ENCODE peak calls at places on chromosomes 6 and 20, in four cellular contexts. X, S, A and V are unnamed samples.

GRCh38 chr6:20605581-20605980 is 71.3 kb downstream of the CDKAL1 start:
- DNase-seq in X (no peak), S (no peak), A (no peak), V (no peak)

GRCh38 chr20:51206032-51206662 is 183.2 kb upstream of the KCNG1 start:
- DNase-seq in S (peak; percentile 21), A (no peak), X (no peak), V (no peak)

GRCh38 chr20:53030061-53030460 is 57.9 kb downstream of the TSHZ2 start:
- DNase-seq in S (no peak), X (no peak), A (no peak), V (no peak)

GRCh38 chr20:51354191-51354768 is 188.2 kb downstream of the NFATC2 start:
- DNase-seq in S (no peak), A (no peak), X (no peak), V (peak; percentile 67)

GRCh38 chr6:107329063-107329462 is 130.3 kb downstream of the PDSS2 start:
- DNase-seq in A (no peak), S (no peak), X (no peak), V (no peak)

GRCh38 chr6:153503810-153504209 is 372.7 kb upstream of the RGS17 start:
- DNase-seq in S (peak; percentile 32), X (no peak), A (peak; percentile 7), V (no peak)

GRCh38 chr6:83709748-83710050 is 798 bp upstream of the SNAP91 start:
- DNase-seq in S (no peak), X (no peak), A (no peak), V (no peak)

GRCh38 chr20:47925603-47926002 is 140.3 kb upstream of the SULF2 start:
- DNase-seq in A (no peak), X (no peak), S (no peak), V (no peak)

GRCh38 chr20:19975901-19976300 is 41.3 kb upstream of the NAA20 start:
- DNase-seq in S (no peak), X (no peak), A (no peak), V (peak; percentile 45)

GRCh38 chr20:21046413-21047070 is 59.6 kb downstream of the LINC00237 start:
- DNase-seq in X (no peak), A (no peak), S (no peak), V (no peak)

GRCh38 chr6:128725271-128726233 is 157.4 kb upstream of the LAMA2 start:
- DNase-seq in X (peak; percentile 48), A (peak; percentile 57), S (peak; percentile 41), V (peak; percentile 81)

GRCh38 chr6:108798672-108799355 is 49.4 kb upstream of the ARMC2 start:
- DNase-seq in S (no peak), A (peak; percentile 22), X (no peak), V (no peak)

GRCh38 chr6:122610690-122611455 is 668 bp downstream of the PKIB start:
- DNase-seq in A (no peak), S (peak; percentile 66), X (no peak), V (peak; percentile 17)

GRCh38 chr6:90537027-90537426 is 49.8 kb downstream of the MAP3K7 start:
- DNase-seq in A (no peak), X (no peak), S (no peak), V (peak; percentile 65)

DNA sequence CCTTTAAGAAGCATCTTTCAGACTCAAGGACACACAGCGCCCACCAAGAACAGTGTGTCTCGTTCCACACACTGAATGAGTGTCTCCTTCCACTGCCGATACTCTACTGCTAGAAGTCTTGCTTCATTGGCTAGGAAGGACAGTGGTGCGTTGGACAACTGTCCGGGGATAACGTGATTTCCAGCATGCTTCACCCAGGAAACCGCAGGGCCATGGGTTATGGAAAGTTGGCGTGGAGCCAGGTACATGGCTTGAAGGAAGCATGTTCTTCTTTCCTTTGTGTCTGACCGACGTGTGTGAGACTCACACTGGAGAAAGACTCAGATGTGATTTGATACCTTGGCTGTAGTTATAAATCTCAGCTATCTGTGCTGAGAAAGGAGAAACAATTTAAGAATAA is 73.2 kb downstream of the SMOC2 start:
- DNase-seq in X (peak; percentile 83), S (no peak), A (peak; percentile 23), V (no peak)
- H3K4me1 ChIP-seq in X (peaks cover 14% of the 10 kb centered on the region), S (no peaks in the 10 kb centered on the region), A (no peaks in the 10 kb centered on the region), V (peaks cover 6% of the 10 kb centered on the region)

DNA sequence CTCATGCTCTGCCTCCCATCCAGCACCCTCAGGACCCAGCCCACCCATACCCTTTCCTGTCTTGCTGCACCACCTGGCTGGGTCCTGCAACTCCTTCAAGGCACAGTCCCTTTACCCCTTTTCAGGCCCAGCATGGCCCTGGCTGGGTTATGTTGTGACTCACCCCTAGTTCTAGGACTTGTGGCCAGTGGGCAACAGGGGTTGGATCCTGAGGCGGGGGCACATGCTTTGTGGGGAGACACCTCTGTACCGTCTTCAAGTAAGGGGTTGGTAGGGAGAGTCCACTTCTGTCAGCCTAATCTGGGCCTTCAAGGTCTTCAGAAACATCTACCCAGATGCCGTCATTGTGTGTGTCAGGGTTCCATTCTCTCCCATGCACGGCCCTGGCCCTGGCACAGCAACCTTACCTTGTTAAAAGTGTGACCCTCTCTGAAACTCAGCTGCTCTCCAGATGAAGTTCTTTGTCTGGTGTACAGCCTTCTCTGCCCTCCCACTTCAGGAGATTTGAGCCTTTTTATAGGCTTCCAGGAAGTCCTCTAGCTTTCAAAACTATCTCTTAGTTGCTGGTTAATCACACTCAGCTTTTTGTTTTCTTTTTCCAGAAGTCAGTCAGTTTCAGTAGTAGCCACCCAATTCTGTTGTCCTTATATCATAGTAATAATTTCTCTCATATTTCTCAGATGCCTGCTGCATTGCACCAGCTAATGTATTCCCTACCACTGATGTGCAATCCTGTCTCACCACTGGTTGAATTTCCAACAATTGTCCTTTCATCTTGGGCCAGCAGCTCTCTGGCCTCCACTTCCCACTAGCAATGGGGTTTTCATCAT is 107.3 kb downstream of the NRN1 start:
- DNase-seq in S (no peak), A (no peak), X (no peak), V (no peak)
- H3K4me1 ChIP-seq in S (no peaks in the 10 kb centered on the region), A (no peaks in the 10 kb centered on the region), X (no peaks in the 10 kb centered on the region), V (no peaks in the 10 kb centered on the region)

DNA sequence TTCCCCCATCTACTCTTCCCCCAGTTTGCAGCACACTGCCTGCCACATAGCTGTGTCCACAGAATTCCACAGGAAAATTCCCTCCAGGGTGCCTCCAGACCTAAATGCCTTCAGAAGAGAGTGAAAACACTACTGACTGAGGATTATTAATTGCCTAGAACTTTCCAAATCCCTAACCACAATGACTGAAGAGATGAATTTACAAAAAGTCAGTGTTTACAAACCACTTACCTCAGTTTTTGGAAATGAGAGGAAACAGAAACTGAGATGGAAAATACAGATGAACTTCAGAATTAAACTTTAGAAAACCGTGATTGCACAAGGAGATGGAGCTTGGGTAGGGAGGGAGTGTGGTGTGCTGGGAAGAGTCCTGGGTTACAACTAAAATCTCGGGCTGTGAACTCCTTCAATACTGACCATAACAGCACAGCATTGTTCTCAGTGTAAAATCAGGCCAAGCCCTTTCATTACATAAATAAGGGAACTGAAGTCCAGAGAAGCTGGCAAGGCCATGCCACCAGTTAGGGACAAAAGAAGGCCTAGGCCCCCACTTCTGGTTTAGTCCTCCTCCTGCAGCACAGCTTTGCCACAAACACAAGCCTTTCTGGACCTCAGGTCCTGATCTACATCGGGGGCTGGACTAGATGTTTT is 4.1 kb downstream of the ELMO2 start:
- DNase-seq in X (no peak), S (no peak), A (no peak), V (peak; percentile 36)
- H3K4me1 ChIP-seq in X (peaks cover 24% of the 10 kb centered on the region), S (peaks cover 12% of the 10 kb centered on the region), A (peaks cover 28% of the 10 kb centered on the region), V (peaks cover 58% of the 10 kb centered on the region)

DNA sequence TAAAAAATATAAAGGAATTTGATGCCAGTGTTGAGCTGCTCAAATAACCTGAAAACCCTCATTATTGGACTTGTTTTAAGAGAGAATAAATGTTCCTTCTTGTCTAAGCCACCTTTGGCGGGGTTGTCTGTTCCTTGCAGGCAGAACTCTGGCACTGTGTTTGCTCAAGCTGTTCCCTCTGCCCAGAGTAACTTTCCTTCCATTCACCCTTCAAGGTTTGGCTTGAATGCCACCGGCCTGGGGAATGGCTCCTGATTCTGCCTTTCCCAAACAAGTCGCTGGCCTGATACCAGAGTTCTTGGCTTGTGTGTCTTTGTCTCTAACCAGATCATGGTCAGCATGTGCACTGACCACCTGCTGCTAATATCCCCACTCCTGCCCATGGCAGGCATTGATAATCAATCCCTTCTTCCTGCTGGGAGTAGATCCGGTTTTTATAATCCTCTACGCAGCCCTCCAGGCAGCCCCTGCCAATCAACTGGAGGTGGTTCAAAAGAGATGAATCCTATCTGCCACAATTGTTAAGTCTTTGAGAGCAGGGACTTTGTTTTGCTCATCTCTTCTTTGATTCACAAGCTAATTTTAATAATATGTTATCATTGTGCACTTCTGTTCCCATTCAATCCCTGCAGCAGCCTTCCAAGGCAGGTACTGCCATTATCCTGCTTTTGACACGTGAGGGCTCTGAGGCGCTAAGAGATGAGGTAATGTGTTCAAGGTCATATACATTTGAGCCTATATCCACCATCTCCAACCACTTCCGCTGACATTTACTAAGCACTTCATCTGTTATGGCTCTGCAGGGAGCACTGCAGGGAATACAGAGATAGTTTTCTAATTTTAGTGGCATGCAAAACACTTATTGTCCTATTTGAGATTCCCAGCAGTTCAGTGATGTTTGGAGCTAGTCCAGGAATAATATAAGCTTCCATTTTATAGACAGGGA is 3.1 kb upstream of the CCM2L start:
- DNase-seq in S (no peak), A (no peak), X (no peak), V (no peak)
- H3K4me1 ChIP-seq in S (no peaks in the 10 kb centered on the region), A (peaks cover 7% of the 10 kb centered on the region), X (no peaks in the 10 kb centered on the region), V (no peaks in the 10 kb centered on the region)

DNA sequence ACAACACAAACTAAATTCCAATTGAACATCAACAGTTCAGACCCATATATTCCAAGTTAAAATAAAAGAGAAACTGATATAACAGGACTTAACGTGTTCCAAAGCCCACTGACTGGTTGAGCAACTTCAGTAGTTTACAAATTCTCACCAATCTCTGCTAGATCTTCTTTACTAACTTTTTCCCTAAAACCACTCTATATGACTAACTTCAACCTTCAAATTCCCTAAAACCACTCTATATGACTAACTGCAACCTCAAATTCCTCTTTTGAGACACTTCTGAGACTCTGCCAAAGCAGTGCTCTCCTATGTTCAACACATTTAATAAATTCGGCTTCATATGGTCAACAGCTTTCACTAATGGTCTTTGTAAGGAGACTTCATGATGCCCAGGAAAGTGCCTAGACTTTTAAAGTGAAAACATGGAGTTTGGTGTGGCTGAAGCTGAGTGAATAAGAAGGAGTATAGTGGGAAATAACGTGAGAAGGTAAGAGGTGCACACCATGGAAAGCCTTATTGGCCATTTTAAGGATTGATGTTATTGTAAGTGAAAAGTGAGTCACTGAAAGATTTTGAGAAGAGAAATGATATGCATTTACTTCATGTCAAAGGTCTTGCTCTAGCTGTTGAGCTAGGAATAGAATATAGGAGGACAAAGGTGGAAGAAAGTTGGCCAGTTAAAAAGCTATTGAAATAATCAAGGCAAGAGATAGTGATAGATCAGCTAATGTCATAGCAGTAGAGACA is 134.0 kb upstream of the HCRTR2 start:
- DNase-seq in A (no peak), X (no peak), S (no peak), V (peak; percentile 75)
- H3K4me1 ChIP-seq in A (no peaks in the 10 kb centered on the region), X (no peaks in the 10 kb centered on the region), S (no peaks in the 10 kb centered on the region), V (no peaks in the 10 kb centered on the region)

GRCh38 chr20:43739148-43739749 is 12.4 kb upstream of the GTSF1L start:
- DNase-seq in A (no peak), X (no peak), S (no peak), V (no peak)
- H3K4me1 ChIP-seq in A (no peaks in the 10 kb centered on the region), X (no peaks in the 10 kb centered on the region), S (peaks cover 3% of the 10 kb centered on the region), V (peaks cover 21% of the 10 kb centered on the region)

DNA sequence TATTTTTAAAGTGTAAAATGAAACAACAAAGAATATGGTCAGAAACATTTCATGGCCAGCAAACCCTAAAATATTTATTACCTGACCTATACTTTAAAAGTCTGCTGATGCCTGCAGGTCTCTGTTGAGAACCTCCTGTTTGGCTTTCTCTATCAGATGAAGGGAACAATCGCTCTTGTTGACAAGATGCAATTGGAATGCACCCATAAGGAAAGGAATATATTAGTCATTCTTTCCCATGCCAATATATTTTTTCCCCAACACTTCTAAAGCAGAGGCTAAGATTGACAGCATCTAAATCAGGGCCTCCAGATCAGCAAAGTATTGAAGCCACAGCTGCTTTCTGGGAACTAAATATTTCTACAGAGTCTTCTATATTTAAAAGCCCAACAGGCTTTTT is 897.8 kb downstream of the EPHA7 start:
- DNase-seq in A (no peak), S (no peak), X (no peak), V (no peak)
- H3K4me1 ChIP-seq in A (no peaks in the 10 kb centered on the region), S (no peaks in the 10 kb centered on the region), X (no peaks in the 10 kb centered on the region), V (no peaks in the 10 kb centered on the region)

GRCh38 chr20:11542645-11543044 is 375.0 kb upstream of the BTBD3 start:
- DNase-seq in A (no peak), S (no peak), X (no peak), V (no peak)
- H3K4me1 ChIP-seq in A (peaks cover 8% of the 10 kb centered on the region), S (peaks cover 18% of the 10 kb centered on the region), X (no peaks in the 10 kb centered on the region), V (no peaks in the 10 kb centered on the region)